ENCODE peak calls at places on chromosomes 5 and 9, in seven cellular contexts. A is left lung, F is spleen, K is heart left ventricle, Y is prostate gland, U is left ventricle myocardium inferior, P is HCT116. H is an unnamed sample. For H3K27me3, the result is how much of the 10 kb centered on the place peaks cover.

GRCh38 chr5:131525805-131526204 is 109.2 kb downstream of the RAPGEF6 start:
- DNase-seq in A (no peak), F (no peak), K (no peak), Y (no peak), U (no peak), P (no peak), H (no peak)

GRCh38 chr5:76737131-76737556 is 21.2 kb downstream of the F2R start:
- DNase-seq in A (no peak), F (no peak), K (no peak), Y (no peak), U (no peak), P (no peak), H (no peak)

GRCh38 chr9:93815677-93816076 is 139.5 kb downstream of the BARX1 start:
- DNase-seq in A (no peak), F (no peak), K (no peak), Y (no peak), U (no peak), P (no peak), H (no peak)

GRCh38 chr9:88355166-88355565 is 33.1 kb upstream of the SPIN1 start:
- DNase-seq in A (no peak), F (no peak), K (no peak), Y (no peak), U (no peak), P (peak), H (no peak)

GRCh38 chr5:102754499-102755424 is at the start of gene PAM:
- DNase-seq in A (peak), F (peak), K (peak), Y (peak), U (peak), P (no peak), H (peak)

GRCh38 chr9:123537809-123538208 is 181.8 kb downstream of the CRB2 start:
- DNase-seq in A (no peak), F (no peak), K (no peak), Y (no peak), U (no peak), P (no peak), H (no peak)

GRCh38 chr5:36367524-36367923 is 65.8 kb upstream of the RANBP3L start:
- DNase-seq in A (no peak), F (no peak), K (no peak), Y (peak), U (no peak), P (no peak), H (no peak)

GRCh38 chr9:78239506-78239905 is 3.6 kb downstream of the CEP78 start:
- DNase-seq in A (no peak), F (no peak), K (no peak), Y (peak), U (no peak), P (no peak), H (no peak)

GRCh38 chr9:23826120-23826629 is at the start of gene ELAVL2:
- DNase-seq in A (peak), F (peak), K (peak), Y (peak), U (peak), P (no peak), H (peak)

GRCh38 chr9:37862530-37862929 is 41.4 kb downstream of the SLC25A51 start:
- DNase-seq in A (no peak), F (no peak), K (no peak), Y (no peak), U (no peak), P (no peak), H (no peak)

GRCh38 chr5:77761606-77762005 is 14.5 kb downstream of the TBCA start:
- DNase-seq in A (no peak), F (no peak), K (no peak), Y (no peak), U (no peak), P (no peak), H (no peak)

GRCh38 chr5:134964359-134965270 is 3.1 kb upstream of the CATSPER3 start:
- DNase-seq in A (no peak), F (no peak), K (no peak), Y (no peak), U (no peak), P (no peak), H (no peak)

GRCh38 chr9:91750343-91750742 is 199.7 kb downstream of the ROR2 start:
- DNase-seq in A (no peak), F (peak), K (no peak), Y (no peak), U (no peak), P (no peak), H (no peak)

GRCh38 chr9:12274577-12274976 is 418.6 kb upstream of the TYRP1 start:
- DNase-seq in A (no peak), F (no peak), K (no peak), Y (no peak), U (no peak), P (no peak), H (no peak)

GRCh38 chr5:35598707-35599370 is 18.8 kb upstream of the SPEF2 start:
- DNase-seq in A (no peak), F (no peak), K (no peak), Y (no peak), U (no peak), P (peak), H (no peak)

GRCh38 chr9:90555351-90556057 is 87.1 kb downstream of the DIRAS2 start:
- DNase-seq in A (no peak), F (no peak), K (no peak), Y (peak), U (no peak), P (no peak), H (no peak)

GRCh38 chr9:114972510-114972909 is 42.1 kb upstream of the TNFSF8 start:
- DNase-seq in A (no peak), F (no peak), K (no peak), Y (no peak), U (no peak), P (no peak), H (no peak)

GRCh38 chr5:97100486-97100885 is 41.9 kb downstream of the LIX1 start:
- DNase-seq in A (no peak), F (no peak), K (no peak), Y (no peak), U (no peak), P (no peak), H (no peak)

GRCh38 chr5:170341545-170341944 is 44.0 kb upstream of the LCP2 start:
- DNase-seq in A (no peak), F (no peak), K (no peak), Y (no peak), U (no peak), P (no peak), H (no peak)

GRCh38 chr9:17138503-17138902 is 3.7 kb downstream of the CNTLN start:
- DNase-seq in A (no peak), F (no peak), K (no peak), Y (no peak), U (no peak), P (no peak), H (no peak)

GRCh38 chr9:109098960-109099308 is 20.8 kb downstream of the TMEM245 start:
- DNase-seq in A (no peak), F (no peak), K (no peak), Y (peak), U (no peak), P (no peak), H (no peak)

GRCh38 chr5:135448071-135448704 is 1.0 kb upstream of the DCANP1 start:
- DNase-seq in A (no peak), F (no peak), K (no peak), Y (no peak), U (no peak), P (no peak), H (no peak)

GRCh38 chr5:178407646-178408045 is 175.0 kb upstream of the PHYKPL start:
- DNase-seq in A (no peak), F (no peak), K (no peak), Y (no peak), U (no peak), P (no peak), H (no peak)

GRCh38 chr5:141855265-141856029 is 22.8 kb downstream of the PCDH1 start:
- DNase-seq in A (no peak), F (no peak), K (peak), Y (no peak), U (peak), P (no peak), H (no peak)

GRCh38 chr5:80915716-80916115 is 44.4 kb upstream of the RASGRF2 start:
- DNase-seq in A (no peak), F (no peak), K (no peak), Y (no peak), U (no peak), P (no peak), H (no peak)

GRCh38 chr9:135886147-135886981 is 21.0 kb downstream of the CAMSAP1 start:
- DNase-seq in A (no peak), F (no peak), K (no peak), Y (no peak), U (no peak), P (no peak), H (no peak)
- H3K27me3 ChIP-seq in A (under half), F (under half), K (under half), Y (under half), U (under half), P (under half), H (under half)

GRCh38 chr5:93399675-93400074 is 181.3 kb downstream of the NR2F1-AS1 start:
- DNase-seq in A (no peak), F (no peak), K (no peak), Y (no peak), U (no peak), P (no peak), H (no peak)
- TF ChIP-seq CTCF in A (no peak), F (no peak), K (no peak), Y (no peak), U (no peak), P (no peak), H (no peak)

DNA sequence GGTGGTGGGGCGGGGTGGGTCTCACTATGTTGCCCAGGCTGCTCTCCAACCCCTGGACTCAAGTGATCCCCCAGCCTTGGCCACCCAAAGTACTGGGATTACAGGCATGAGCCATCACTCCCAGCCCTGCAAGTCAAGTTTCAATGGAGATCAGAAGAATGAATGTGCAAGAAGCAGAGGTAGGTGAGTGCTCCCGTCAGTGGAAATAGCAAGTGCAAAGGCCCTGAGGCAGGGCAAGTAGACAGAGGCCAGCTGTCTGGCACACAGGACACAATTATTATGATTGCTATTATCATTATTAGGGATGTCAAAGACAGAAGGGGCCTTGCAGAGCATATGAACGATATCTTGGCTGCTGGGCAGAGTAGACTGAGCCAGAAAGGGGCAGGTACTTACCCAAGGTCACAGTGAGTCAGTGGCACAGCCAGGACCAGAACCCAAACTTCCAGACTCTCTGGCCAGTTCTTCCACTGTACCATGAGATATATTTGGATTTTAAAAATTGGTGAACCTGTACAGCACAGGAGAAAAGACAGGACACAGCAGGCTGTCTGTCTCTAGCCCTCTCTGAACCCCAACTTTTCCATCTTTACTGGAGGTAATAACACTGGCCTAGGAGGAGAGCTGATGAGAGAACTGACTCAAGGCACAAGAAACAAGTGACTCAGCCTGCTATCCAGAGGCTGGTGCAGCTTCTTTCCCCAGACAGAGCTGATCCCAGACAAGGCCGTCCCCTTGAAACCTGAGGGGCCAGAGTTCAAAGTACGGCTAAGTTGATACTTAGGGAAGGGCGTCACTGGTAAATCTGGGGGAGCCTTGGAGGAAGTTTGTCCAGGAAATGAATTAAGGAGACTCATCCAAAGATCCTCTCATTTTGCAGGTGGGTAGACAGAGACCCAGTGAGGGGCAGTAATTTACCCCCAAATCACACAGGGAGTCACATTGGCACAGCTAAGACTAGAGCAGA is 1.4 kb downstream of the HDHD3 start:
- DNase-seq in A (no peak), F (peak), K (no peak), Y (no peak), U (no peak), P (no peak), H (no peak)
- H3K4me3 ChIP-seq in A (peak), F (peak), K (peak), Y (peak), U (peak), P (peak), H (peak)

GRCh38 chr5:1012316-1012841 is 3.8 kb downstream of the NKD2 start:
- DNase-seq in A (peak), F (peak), K (no peak), Y (no peak), U (peak), P (no peak), H (peak)

GRCh38 chr5:1010641-1011046 is 2.0 kb downstream of the NKD2 start:
- DNase-seq in A (peak), F (peak), K (peak), Y (no peak), U (peak), P (no peak), H (peak)

GRCh38 chr5:1011741-1012315 is 3.2 kb downstream of the NKD2 start:
- DNase-seq in A (peak), F (peak), K (no peak), Y (no peak), U (peak), P (no peak), H (peak)

GRCh38 chr5:1010181-1010510 is 1.5 kb downstream of the NKD2 start:
- DNase-seq in A (no peak), F (peak), K (peak), Y (no peak), U (peak), P (no peak), H (peak)

GRCh38 chr5:1011226-1011631 is 2.6 kb downstream of the NKD2 start:
- DNase-seq in A (peak), F (peak), K (peak), Y (no peak), U (peak), P (no peak), H (peak)
- H3K27me3 ChIP-seq in A (under half), F (under half), K (under half), Y (under half), U (under half), P (under half), H (half or more)

GRCh38 chr5:174755103-174755502 is 30.7 kb downstream of the MSX2 start:
- DNase-seq in A (no peak), F (no peak), K (no peak), Y (no peak), U (no peak), P (no peak), H (no peak)
- TF ChIP-seq CTCF in A (peak), F (no peak), K (no peak), Y (no peak), U (peak), P (peak), H (peak)

GRCh38 chr5:168426864-168427172 is 59.5 kb upstream of the RARS1 start:
- DNase-seq in A (no peak), F (no peak), K (no peak), Y (no peak), U (no peak), P (no peak), H (no peak)
- H3K4me3 ChIP-seq in A (no peak), F (no peak), K (no peak), Y (no peak), U (no peak), P (no peak), H (no peak)